ENCODE peak calls at places on chromosome 7, in eight cellular contexts. N is adrenal gland; F is CD4-positive, CD25-positive, alpha-beta regulatory T cell; O is OCI-LY7; T is Peyer's patch; X is upper lobe of right lung; Y is right lobe of liver; J is neuronal stem cell. D is an unnamed sample.
A peak's percentile ranks its signal among the peaks of the same experiment; 100 is the strongest.

GRCh38 chr7:128131701-128132100 is 100.5 kb upstream of the LRRC4 start:
- DNase-seq in N (no peak), F (no peak), O (no peak), T (no peak), X (no peak), Y (no peak), J (no peak), D (no peak)

GRCh38 chr7:133275441-133276105 is 22.7 kb downstream of the EXOC4 start:
- DNase-seq in N (no peak), F (no peak), O (no peak), T (no peak), X (no peak), Y (no peak), J (no peak), D (no peak)

GRCh38 chr7:22296916-22297315 is 60.0 kb downstream of the RAPGEF5 start:
- DNase-seq in N (no peak), F (no peak), O (no peak), T (no peak), X (no peak), Y (no peak), J (no peak), D (no peak)

GRCh38 chr7:44917465-44917864 is 32.1 kb upstream of the PURB start:
- DNase-seq in N (no peak), F (no peak), O (no peak), T (no peak), X (no peak), Y (no peak), J (no peak), D (no peak)

GRCh38 chr7:11228515-11228914 is 254.8 kb downstream of the PHF14 start:
- DNase-seq in N (peak; percentile 39), F (no peak), O (no peak), T (peak; percentile 38), X (peak; percentile 66), Y (peak; percentile 82), J (no peak), D (peak; percentile 78)

GRCh38 chr7:69624842-69625637 is 26.8 kb downstream of the AUTS2 start:
- DNase-seq in N (no peak), F (no peak), O (no peak), T (no peak), X (no peak), Y (no peak), J (no peak), D (no peak)

GRCh38 chr7:706721-707120 is 19.8 kb upstream of the DNAAF5 start:
- DNase-seq in N (no peak), F (no peak), O (no peak), T (no peak), X (peak; percentile 60), Y (no peak), J (no peak), D (no peak)

GRCh38 chr7:121016976-121017375 is 28.5 kb downstream of the CPED1 start:
- DNase-seq in N (no peak), F (no peak), O (no peak), T (no peak), X (no peak), Y (no peak), J (no peak), D (no peak)

GRCh38 chr7:39735903-39736302 is 112.5 kb downstream of the RALA start:
- DNase-seq in N (no peak), F (no peak), O (no peak), T (no peak), X (no peak), Y (no peak), J (no peak), D (no peak)

GRCh38 chr7:27129729-27130539 is 623 bp downstream of the HOXA4 start:
- DNase-seq in N (peak; percentile 62), F (no peak), O (no peak), T (peak; percentile 17), X (peak; percentile 65), Y (no peak), J (no peak), D (peak; percentile 67)

GRCh38 chr7:81514546-81514945 is 255.3 kb downstream of the HGF start:
- DNase-seq in N (no peak), F (no peak), O (no peak), T (no peak), X (no peak), Y (no peak), J (no peak), D (no peak)

GRCh38 chr7:106015586-106016218 is 52.6 kb downstream of the CDHR3 start:
- DNase-seq in N (no peak), F (no peak), O (no peak), T (no peak), X (no peak), Y (no peak), J (no peak), D (no peak)

GRCh38 chr7:129422727-129423126 is 11.5 kb upstream of the STRIP2 start:
- DNase-seq in N (no peak), F (no peak), O (no peak), T (no peak), X (no peak), Y (no peak), J (no peak), D (no peak)

GRCh38 chr7:43847496-43847895 is 21.8 kb downstream of the MRPS24 start:
- DNase-seq in N (no peak), F (no peak), O (no peak), T (no peak), X (no peak), Y (no peak), J (no peak), D (no peak)

GRCh38 chr7:13115157-13115772 is 427.8 kb downstream of the ARL4A start:
- DNase-seq in N (no peak), F (no peak), O (no peak), T (no peak), X (no peak), Y (no peak), J (peak; percentile 39), D (no peak)

GRCh38 chr7:151806938-151807775 is 69.8 kb downstream of the PRKAG2 start:
- DNase-seq in N (no peak), F (no peak), O (no peak), T (no peak), X (peak; percentile 20), Y (no peak), J (no peak), D (no peak)

GRCh38 chr7:42722726-42723125 is 189.1 kb downstream of the C7orf25 start:
- DNase-seq in N (no peak), F (no peak), O (no peak), T (no peak), X (no peak), Y (no peak), J (no peak), D (no peak)

GRCh38 chr7:71712653-71713180 is 580.8 kb downstream of the GALNT17 start:
- DNase-seq in N (no peak), F (no peak), O (no peak), T (no peak), X (no peak), Y (no peak), J (no peak), D (no peak)

GRCh38 chr7:97298561-97298960 is 181.1 kb downstream of the SDHAF3 start:
- DNase-seq in N (no peak), F (no peak), O (no peak), T (no peak), X (no peak), Y (no peak), J (no peak), D (no peak)

GRCh38 chr7:91945476-91945875 is 4.8 kb downstream of the AKAP9 start:
- DNase-seq in N (no peak), F (no peak), O (no peak), T (no peak), X (no peak), Y (no peak), J (no peak), D (peak; percentile 43)

GRCh38 chr7:28980504-28981281 is 22.6 kb upstream of the TRIL start:
- DNase-seq in N (no peak), F (no peak), O (no peak), T (no peak), X (no peak), Y (no peak), J (no peak), D (no peak)

DNA sequence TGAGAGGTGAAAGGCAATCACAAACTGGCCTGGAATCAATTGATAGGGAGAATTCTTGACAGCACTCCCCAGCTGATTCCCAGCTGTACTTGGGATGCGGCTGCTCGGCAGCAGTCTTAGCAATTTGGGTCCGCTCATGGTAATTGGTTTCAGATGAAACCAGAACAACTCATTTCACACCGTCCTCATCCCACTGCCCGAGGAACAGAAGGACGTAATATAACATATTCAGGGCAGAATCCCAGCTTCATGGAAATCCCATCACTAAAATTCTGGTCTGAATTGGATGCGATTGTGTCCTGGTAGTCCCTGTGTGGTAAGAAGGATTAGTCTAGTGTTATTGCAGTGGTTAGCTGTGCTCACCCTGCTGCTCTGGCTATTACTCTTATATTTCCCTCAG is 223.3 kb upstream of the FERD3L start:
- DNase-seq in N (no peak), F (no peak), O (no peak), T (no peak), X (no peak), Y (no peak), J (no peak), D (no peak)
- H3K4me3 ChIP-seq in N (no peak overlapping the region), F (no peak overlapping the region), O (no peak overlapping the region), T (no peak overlapping the region), X (no peak overlapping the region), Y (no peak overlapping the region), J (no peak overlapping the region), D (no peak overlapping the region)

GRCh38 chr7:73700581-73701134 is 17.3 kb downstream of the BUD23 start:
- DNase-seq in N (no peak), F (no peak), O (no peak), T (no peak), X (no peak), Y (no peak), J (no peak), D (no peak)
- H3K36me3 ChIP-seq in N (peaks cover 36% of the 10 kb centered on the region), F (peaks cover 35% of the 10 kb centered on the region), O (peaks cover 42% of the 10 kb centered on the region), T (no peaks in the 10 kb centered on the region), X (peaks cover 29% of the 10 kb centered on the region), Y (peaks cover 8% of the 10 kb centered on the region), J (peaks cover 33% of the 10 kb centered on the region), D (no peaks in the 10 kb centered on the region)

GRCh38 chr7:112079122-112079521 is 127.1 kb downstream of the DOCK4 start:
- DNase-seq in N (no peak), F (no peak), O (no peak), T (no peak), X (no peak), Y (no peak), J (no peak), D (no peak)
- H3K4me3 ChIP-seq in N (no peak overlapping the region), F (no peak overlapping the region), O (no peak overlapping the region), T (no peak overlapping the region), X (no peak overlapping the region), Y (no peak overlapping the region), J (no peak overlapping the region), D (no peak overlapping the region)

DNA sequence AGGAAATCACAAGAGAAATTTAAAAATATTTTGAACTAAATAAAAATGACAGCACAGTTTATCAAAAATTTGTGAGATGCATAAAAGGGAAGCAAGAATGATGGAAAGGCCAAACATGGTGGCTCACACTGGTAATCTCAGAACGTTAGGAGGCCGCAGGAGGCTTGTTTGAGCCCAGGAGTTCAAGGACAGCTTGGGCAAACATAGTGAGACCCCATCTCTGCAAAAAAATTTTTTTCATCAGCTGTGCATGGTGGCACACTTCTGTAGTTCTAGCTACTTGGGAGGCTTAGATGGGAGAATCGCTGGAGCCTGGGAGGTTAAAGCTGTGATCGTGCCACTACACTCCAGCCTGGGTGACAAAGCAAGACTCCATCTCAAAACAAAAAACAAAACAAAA is 54.5 kb upstream of the PTPRN2 start:
- DNase-seq in N (no peak), F (no peak), O (no peak), T (no peak), X (no peak), Y (no peak), J (no peak), D (no peak)
- H3K36me3 ChIP-seq in N (no peaks in the 10 kb centered on the region), F (peaks cover 12% of the 10 kb centered on the region), O (peaks cover 96% of the 10 kb centered on the region), T (no peaks in the 10 kb centered on the region), X (peaks cover 6% of the 10 kb centered on the region), Y (no peaks in the 10 kb centered on the region), J (peaks cover 26% of the 10 kb centered on the region), D (no peaks in the 10 kb centered on the region)

GRCh38 chr7:140398821-140399220 is 491 bp upstream of the SLC37A3 start:
- DNase-seq in N (no peak), F (no peak), O (no peak), T (no peak), X (peak; percentile 59), Y (no peak), J (no peak), D (no peak)
- H3K4me3 ChIP-seq in N (no peak overlapping the region), F (peak overlapping the region; percentile 44), O (no peak overlapping the region), T (no peak overlapping the region), X (peak overlapping the region; percentile 95), Y (no peak overlapping the region), J (no peak overlapping the region), D (no peak overlapping the region)